ENCODE peak calls at places on chromosome 17, in five cellular contexts. I is transverse colon; M is Karpas-422; P is naive thymus-derived CD4-positive, alpha-beta T cell; G is aorta. R is an unnamed sample.

GRCh38 chr17:28760561-28760960 is 16.8 kb downstream of the TRAF4 start:
- DNase-seq in P (no peak), G (no peak), M (no peak), I (no peak), R (no peak)

GRCh38 chr17:68103148-68103547 is 67.6 kb downstream of the KPNA2 start:
- DNase-seq in G (no peak), M (no peak), I (no peak), P (no peak), R (no peak)

GRCh38 chr17:54903375-54903774 is 2.7 kb downstream of the TOM1L1 start:
- DNase-seq in I (peak; percentile 19), M (no peak), G (no peak), P (no peak), R (no peak)

GRCh38 chr17:50207318-50207717 is 5.9 kb upstream of the COL1A1 start:
- DNase-seq in I (no peak), M (no peak), G (no peak), P (no peak), R (no peak)

GRCh38 chr17:6986676-6987075 is 9.2 kb upstream of the ALOX12 start:
- DNase-seq in M (no peak), G (no peak), P (no peak), I (no peak), R (no peak)

GRCh38 chr17:7035591-7036368 is at the start of gene SLC16A13:
- DNase-seq in P (peak; percentile 96), I (peak; percentile 99), M (peak; percentile 99), G (peak; percentile 96), R (peak; percentile 99)

GRCh38 chr17:82849076-82849945 is 9.5 kb upstream of the ZNF750 start:
- DNase-seq in M (no peak), I (no peak), P (no peak), G (no peak), R (no peak)

GRCh38 chr17:17824119-17824779 is 12.5 kb downstream of the SREBF1 start:
- DNase-seq in M (no peak), G (no peak), P (no peak), I (no peak), R (no peak)

GRCh38 chr17:47368262-47368661 is 44.5 kb downstream of the EFCAB13 start:
- DNase-seq in G (no peak), P (no peak), I (no peak), M (no peak), R (no peak)

GRCh38 chr17:31508310-31509094 is 117.0 kb downstream of the RAB11FIP4 start:
- DNase-seq in I (no peak), M (peak; percentile 74), P (peak; percentile 90), G (peak; percentile 35), R (peak; percentile 64)

GRCh38 chr17:82461827-82462524 is 3.4 kb downstream of the NARF start:
- DNase-seq in G (no peak), P (no peak), I (no peak), M (no peak), R (no peak)

GRCh38 chr17:79758260-79758659 is 19.7 kb upstream of the CBX2 start:
- DNase-seq in P (no peak), I (no peak), M (no peak), G (no peak), R (no peak)
- H3K4me1 ChIP-seq in P (no peaks in the 10 kb centered on the region), I (no peaks in the 10 kb centered on the region), M (peaks cover 15% of the 10 kb centered on the region), G (no peaks in the 10 kb centered on the region), R (no peaks in the 10 kb centered on the region)

GRCh38 chr17:39618956-39619785 is 7.6 kb upstream of the PPP1R1B start:
- DNase-seq in G (no peak), M (no peak), P (no peak), I (no peak), R (no peak)

GRCh38 chr17:39617100-39617445 is 9.4 kb upstream of the NEUROD2 start:
- DNase-seq in M (no peak), G (no peak), I (no peak), P (no peak), R (no peak)

GRCh38 chr17:39618252-39618913 is 8.4 kb upstream of the PPP1R1B start:
- DNase-seq in P (no peak), G (no peak), M (peak; percentile 79), I (peak; percentile 34), R (no peak)

GRCh38 chr17:39619786-39620101 is 7.0 kb upstream of the PPP1R1B start:
- DNase-seq in I (no peak), M (no peak), P (no peak), G (no peak), R (no peak)

DNA sequence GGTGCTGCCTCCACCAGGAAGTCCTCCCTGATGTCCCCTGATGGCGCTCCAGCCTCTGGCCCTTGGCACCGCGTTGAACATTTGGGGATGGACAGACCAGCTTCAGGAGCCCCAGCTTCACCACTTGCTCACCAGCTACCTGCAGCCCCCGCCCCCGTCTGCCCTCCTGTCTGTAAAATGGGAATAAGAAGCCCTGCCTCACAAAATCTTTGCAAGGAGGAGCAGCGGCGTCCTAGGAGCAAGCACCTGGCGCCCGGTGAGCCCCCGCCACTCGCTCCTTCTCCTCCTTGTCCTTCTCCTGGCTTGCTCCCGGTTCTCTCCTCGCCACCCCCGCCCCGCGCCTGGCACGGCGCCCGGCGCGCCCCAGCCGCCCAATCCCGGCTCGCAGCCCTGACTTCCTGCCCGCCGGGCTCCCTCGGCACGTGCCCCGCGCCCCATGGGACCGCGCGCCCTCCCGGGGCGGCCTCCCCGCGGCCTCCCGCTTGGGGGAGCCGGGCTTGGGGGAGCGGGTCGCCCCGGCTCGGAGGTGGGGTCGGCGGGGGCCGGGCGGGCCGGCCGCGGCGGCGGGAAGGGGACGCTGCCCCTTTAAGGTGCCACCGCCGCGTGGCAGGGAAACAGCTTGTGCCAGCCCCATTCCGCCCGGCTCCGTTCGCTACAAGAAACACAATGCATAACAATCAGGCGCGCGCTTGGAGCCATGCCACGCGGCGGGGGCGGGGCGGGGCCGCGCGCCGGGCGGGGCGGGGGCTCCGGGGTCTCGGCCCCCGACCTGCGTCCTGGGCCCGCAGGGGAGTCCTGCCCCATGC is 9.1 kb upstream of the PPP1R1B start:
- DNase-seq in M (peak; percentile 82), P (peak; percentile 66), I (peak; percentile 83), G (peak; percentile 85), R (peak; percentile 9)
- H3K27ac ChIP-seq in M (no peak overlapping the region), P (peak overlapping the region; percentile 31), I (peak overlapping the region; percentile 77), G (no peak overlapping the region), R (no peak overlapping the region)

GRCh38 chr17:74214642-74215331 is 1.4 kb downstream of the TTYH2 start:
- DNase-seq in M (no peak), P (no peak), G (no peak), I (no peak), R (no peak)
- H3K4me1 ChIP-seq in M (peaks cover 21% of the 10 kb centered on the region), P (peaks cover 37% of the 10 kb centered on the region), G (no peaks in the 10 kb centered on the region), I (peaks cover 32% of the 10 kb centered on the region), R (peaks cover 34% of the 10 kb centered on the region)

GRCh38 chr17:42387221-42387657 is 1.0 kb downstream of the STAT3 start:
- DNase-seq in I (no peak), M (no peak), P (peak; percentile 39), G (no peak), R (no peak)
- H3K27ac ChIP-seq in I (peak overlapping the region; percentile 99), M (no peak overlapping the region), P (peak overlapping the region; percentile 94), G (peak overlapping the region; percentile 98), R (peak overlapping the region; percentile 99)

DNA sequence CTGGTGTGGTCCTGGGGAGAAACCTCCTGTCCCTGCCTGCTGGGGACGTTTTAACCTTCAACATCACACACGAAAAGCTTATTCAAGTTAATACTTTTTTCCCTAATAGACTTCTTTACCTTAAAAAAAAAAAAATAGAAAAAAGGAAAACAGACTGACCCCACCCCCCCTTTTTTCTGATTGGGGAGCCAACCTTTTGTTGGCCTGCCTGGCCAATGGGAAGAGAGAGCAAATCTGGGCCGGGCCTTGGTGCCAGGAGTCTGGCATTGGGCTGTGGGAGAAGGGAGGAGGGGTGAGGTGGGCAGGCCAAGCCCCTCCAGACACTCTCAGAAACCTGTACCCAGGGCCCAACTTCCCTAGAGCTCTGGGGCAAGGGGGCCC is 3.0 kb downstream of the CBX8 start:
- DNase-seq in G (no peak), I (no peak), M (peak; percentile 64), P (no peak), R (no peak)
- H3K4me1 ChIP-seq in G (no peaks in the 10 kb centered on the region), I (peaks cover 47% of the 10 kb centered on the region), M (peaks cover 20% of the 10 kb centered on the region), P (peaks cover 26% of the 10 kb centered on the region), R (peaks cover 48% of the 10 kb centered on the region)

R was measured in effector memory CD4-positive, alpha-beta T cell.